ENCODE peak calls at places on chromosome 9, in ten cellular contexts. One of them, this sample, is unnamed.

GRCh38 chr9:71249729-71250317 is 128.4 kb upstream of the TRPM3 start:
- DNase-seq in ureter: no peak
- DNase-seq in amygdala: no peak
- DNase-seq in H9: no peak
- DNase-seq in psoas muscle: no peak
- DNase-seq in brain pericyte: peak
- DNase-seq in amniotic stem cell: peak
- DNase-seq in NCI-H2081 treated with DMSO at 0.1 percent for 48 hours: peak
- DNase-seq in CD8-positive, alpha-beta memory T cell: no peak
- DNase-seq in T-helper 1 cell: no peak
- DNase-seq in this sample: no peak

GRCh38 chr9:74762950-74763349 is 124.8 kb downstream of the TRPM6 start:
- DNase-seq in CD8-positive, alpha-beta memory T cell: no peak
- DNase-seq in brain pericyte: no peak
- DNase-seq in H9: no peak
- DNase-seq in T-helper 1 cell: no peak
- DNase-seq in ureter: no peak
- DNase-seq in NCI-H2081 treated with DMSO at 0.1 percent for 48 hours: no peak
- DNase-seq in psoas muscle: no peak
- DNase-seq in amniotic stem cell: no peak
- DNase-seq in amygdala: no peak
- DNase-seq in this sample: no peak

GRCh38 chr9:81902191-81902590 is 26.0 kb upstream of the SPATA31D4 start:
- DNase-seq in T-helper 1 cell: no peak
- DNase-seq in CD8-positive, alpha-beta memory T cell: no peak
- DNase-seq in ureter: no peak
- DNase-seq in amygdala: no peak
- DNase-seq in amniotic stem cell: no peak
- DNase-seq in NCI-H2081 treated with DMSO at 0.1 percent for 48 hours: no peak
- DNase-seq in brain pericyte: no peak
- DNase-seq in H9: no peak
- DNase-seq in psoas muscle: no peak
- DNase-seq in this sample: no peak

GRCh38 chr9:18689881-18690280 is 215.9 kb downstream of the ADAMTSL1 start:
- DNase-seq in CD8-positive, alpha-beta memory T cell: no peak
- DNase-seq in brain pericyte: no peak
- DNase-seq in H9: no peak
- DNase-seq in amygdala: no peak
- DNase-seq in NCI-H2081 treated with DMSO at 0.1 percent for 48 hours: no peak
- DNase-seq in psoas muscle: no peak
- DNase-seq in ureter: no peak
- DNase-seq in T-helper 1 cell: no peak
- DNase-seq in amniotic stem cell: no peak
- DNase-seq in this sample: no peak

GRCh38 chr9:79673614-79674013 is 101.8 kb downstream of the TLE4 start:
- DNase-seq in NCI-H2081 treated with DMSO at 0.1 percent for 48 hours: no peak
- DNase-seq in amygdala: no peak
- DNase-seq in H9: no peak
- DNase-seq in T-helper 1 cell: no peak
- DNase-seq in ureter: no peak
- DNase-seq in CD8-positive, alpha-beta memory T cell: no peak
- DNase-seq in amniotic stem cell: no peak
- DNase-seq in brain pericyte: no peak
- DNase-seq in psoas muscle: no peak
- DNase-seq in this sample: no peak

GRCh38 chr9:99881769-99882168 is 24.7 kb upstream of the STX17 start:
- DNase-seq in amygdala: no peak
- DNase-seq in CD8-positive, alpha-beta memory T cell: no peak
- DNase-seq in psoas muscle: no peak
- DNase-seq in NCI-H2081 treated with DMSO at 0.1 percent for 48 hours: no peak
- DNase-seq in H9: no peak
- DNase-seq in amniotic stem cell: no peak
- DNase-seq in T-helper 1 cell: no peak
- DNase-seq in ureter: no peak
- DNase-seq in brain pericyte: no peak
- DNase-seq in this sample: no peak

GRCh38 chr9:93667006-93667405 is 90.6 kb downstream of the PHF2 start:
- DNase-seq in psoas muscle: peak
- DNase-seq in brain pericyte: no peak
- DNase-seq in H9: peak
- DNase-seq in NCI-H2081 treated with DMSO at 0.1 percent for 48 hours: no peak
- DNase-seq in amygdala: no peak
- DNase-seq in T-helper 1 cell: peak
- DNase-seq in ureter: peak
- DNase-seq in amniotic stem cell: no peak
- DNase-seq in CD8-positive, alpha-beta memory T cell: no peak
- DNase-seq in this sample: peak

GRCh38 chr9:113950195-113951031 is 74.3 kb downstream of the ZNF618 start:
- DNase-seq in psoas muscle: no peak
- DNase-seq in H9: no peak
- DNase-seq in brain pericyte: no peak
- DNase-seq in NCI-H2081 treated with DMSO at 0.1 percent for 48 hours: no peak
- DNase-seq in T-helper 1 cell: no peak
- DNase-seq in amniotic stem cell: no peak
- DNase-seq in amygdala: no peak
- DNase-seq in ureter: no peak
- DNase-seq in CD8-positive, alpha-beta memory T cell: no peak
- DNase-seq in this sample: no peak

GRCh38 chr9:38707885-38708640 is 11.9 kb downstream of the FAM240B start:
- DNase-seq in brain pericyte: peak
- DNase-seq in amygdala: no peak
- DNase-seq in amniotic stem cell: no peak
- DNase-seq in ureter: no peak
- DNase-seq in NCI-H2081 treated with DMSO at 0.1 percent for 48 hours: no peak
- DNase-seq in T-helper 1 cell: no peak
- DNase-seq in psoas muscle: no peak
- DNase-seq in H9: peak
- DNase-seq in CD8-positive, alpha-beta memory T cell: no peak
- DNase-seq in this sample: no peak

GRCh38 chr9:36163840-36164175 is 5.4 kb upstream of the CCIN start:
- DNase-seq in brain pericyte: no peak
- DNase-seq in H9: no peak
- DNase-seq in amniotic stem cell: no peak
- DNase-seq in amygdala: no peak
- DNase-seq in psoas muscle: no peak
- DNase-seq in NCI-H2081 treated with DMSO at 0.1 percent for 48 hours: no peak
- DNase-seq in CD8-positive, alpha-beta memory T cell: no peak
- DNase-seq in ureter: no peak
- DNase-seq in T-helper 1 cell: no peak
- DNase-seq in this sample: no peak

GRCh38 chr9:114529285-114529684 is 24.0 kb upstream of the WHRN start:
- DNase-seq in T-helper 1 cell: no peak
- DNase-seq in amygdala: no peak
- DNase-seq in psoas muscle: no peak
- DNase-seq in CD8-positive, alpha-beta memory T cell: no peak
- DNase-seq in amniotic stem cell: no peak
- DNase-seq in NCI-H2081 treated with DMSO at 0.1 percent for 48 hours: no peak
- DNase-seq in brain pericyte: no peak
- DNase-seq in H9: no peak
- DNase-seq in ureter: no peak
- DNase-seq in this sample: no peak

GRCh38 chr9:107931071-107931715 is 441.6 kb upstream of the KLF4 start:
- DNase-seq in T-helper 1 cell: no peak
- DNase-seq in ureter: no peak
- DNase-seq in H9: no peak
- DNase-seq in NCI-H2081 treated with DMSO at 0.1 percent for 48 hours: no peak
- DNase-seq in amygdala: no peak
- DNase-seq in CD8-positive, alpha-beta memory T cell: no peak
- DNase-seq in amniotic stem cell: no peak
- DNase-seq in psoas muscle: no peak
- DNase-seq in brain pericyte: no peak
- DNase-seq in this sample: no peak

GRCh38 chr9:37464426-37465248 is 613 bp downstream of the ZBTB5 start:
- DNase-seq in NCI-H2081 treated with DMSO at 0.1 percent for 48 hours: no peak
- DNase-seq in H9: no peak
- DNase-seq in psoas muscle: peak
- DNase-seq in amniotic stem cell: peak
- DNase-seq in brain pericyte: peak
- DNase-seq in T-helper 1 cell: peak
- DNase-seq in CD8-positive, alpha-beta memory T cell: no peak
- DNase-seq in ureter: peak
- DNase-seq in amygdala: no peak
- DNase-seq in this sample: no peak

GRCh38 chr9:35960029-35960655 is 2.2 kb upstream of the OR2S2 start:
- DNase-seq in H9: no peak
- DNase-seq in amygdala: no peak
- DNase-seq in NCI-H2081 treated with DMSO at 0.1 percent for 48 hours: no peak
- DNase-seq in psoas muscle: no peak
- DNase-seq in brain pericyte: no peak
- DNase-seq in CD8-positive, alpha-beta memory T cell: no peak
- DNase-seq in T-helper 1 cell: no peak
- DNase-seq in amniotic stem cell: no peak
- DNase-seq in ureter: no peak
- DNase-seq in this sample: no peak

GRCh38 chr9:31185831-31186230 is 1198.6 kb upstream of the ACO1 start:
- DNase-seq in H9: no peak
- DNase-seq in NCI-H2081 treated with DMSO at 0.1 percent for 48 hours: no peak
- DNase-seq in ureter: no peak
- DNase-seq in CD8-positive, alpha-beta memory T cell: no peak
- DNase-seq in amniotic stem cell: peak
- DNase-seq in T-helper 1 cell: no peak
- DNase-seq in amygdala: no peak
- DNase-seq in brain pericyte: no peak
- DNase-seq in psoas muscle: no peak
- DNase-seq in this sample: no peak

GRCh38 chr9:95017062-95017461 is 290.6 kb downstream of the AOPEP start:
- DNase-seq in H9: no peak
- DNase-seq in psoas muscle: no peak
- DNase-seq in ureter: no peak
- DNase-seq in CD8-positive, alpha-beta memory T cell: no peak
- DNase-seq in NCI-H2081 treated with DMSO at 0.1 percent for 48 hours: no peak
- DNase-seq in amniotic stem cell: no peak
- DNase-seq in brain pericyte: no peak
- DNase-seq in T-helper 1 cell: no peak
- DNase-seq in amygdala: no peak
- DNase-seq in this sample: no peak

GRCh38 chr9:90909225-90909624 is 107.6 kb downstream of the SYK start:
- DNase-seq in brain pericyte: no peak
- DNase-seq in T-helper 1 cell: no peak
- DNase-seq in amygdala: no peak
- DNase-seq in amniotic stem cell: no peak
- DNase-seq in H9: no peak
- DNase-seq in CD8-positive, alpha-beta memory T cell: no peak
- DNase-seq in ureter: peak
- DNase-seq in NCI-H2081 treated with DMSO at 0.1 percent for 48 hours: no peak
- DNase-seq in psoas muscle: no peak
- DNase-seq in this sample: no peak

GRCh38 chr9:35397923-35398322 is 92.0 kb upstream of the RUSC2 start:
- DNase-seq in amygdala: no peak
- DNase-seq in brain pericyte: no peak
- DNase-seq in psoas muscle: no peak
- DNase-seq in amniotic stem cell: no peak
- DNase-seq in ureter: no peak
- DNase-seq in T-helper 1 cell: no peak
- DNase-seq in CD8-positive, alpha-beta memory T cell: no peak
- DNase-seq in NCI-H2081 treated with DMSO at 0.1 percent for 48 hours: no peak
- DNase-seq in H9: no peak
- DNase-seq in this sample: no peak

GRCh38 chr9:96417610-96418073 is 528 bp downstream of the ZNF367 start:
- DNase-seq in H9: no peak
- DNase-seq in psoas muscle: no peak
- DNase-seq in amniotic stem cell: no peak
- DNase-seq in amygdala: no peak
- DNase-seq in CD8-positive, alpha-beta memory T cell: no peak
- DNase-seq in ureter: peak
- DNase-seq in NCI-H2081 treated with DMSO at 0.1 percent for 48 hours: no peak
- DNase-seq in brain pericyte: no peak
- DNase-seq in T-helper 1 cell: peak
- DNase-seq in this sample: peak

GRCh38 chr9:111662851-111663823 is 1.7 kb downstream of the GNG10 start:
- DNase-seq in CD8-positive, alpha-beta memory T cell: no peak
- DNase-seq in ureter: no peak
- DNase-seq in brain pericyte: no peak
- DNase-seq in NCI-H2081 treated with DMSO at 0.1 percent for 48 hours: no peak
- DNase-seq in H9: peak
- DNase-seq in psoas muscle: no peak
- DNase-seq in amygdala: no peak
- DNase-seq in amniotic stem cell: no peak
- DNase-seq in T-helper 1 cell: no peak
- DNase-seq in this sample: no peak

GRCh38 chr9:25117791-25118190 is 560.5 kb downstream of the TUSC1 start:
- DNase-seq in psoas muscle: no peak
- DNase-seq in NCI-H2081 treated with DMSO at 0.1 percent for 48 hours: no peak
- DNase-seq in CD8-positive, alpha-beta memory T cell: no peak
- DNase-seq in amniotic stem cell: no peak
- DNase-seq in amygdala: no peak
- DNase-seq in T-helper 1 cell: no peak
- DNase-seq in H9: no peak
- DNase-seq in brain pericyte: no peak
- DNase-seq in ureter: no peak
- DNase-seq in this sample: no peak

This sample was measured in Peyer's patch.